ENCODE peak calls at places on chromosome 16, in five cellular contexts. P is NCI-H1436, A is caudate nucleus, H is GM20000, C is germinal center. X is an unnamed sample.
A peak's percentile ranks its signal among the peaks of the same experiment; 100 is the strongest.

GRCh38 chr16:2009791-2010510 is at the start of gene ZNF598:
- DNase-seq in P (peak; percentile 85), A (peak; percentile 77), H (peak; percentile 99), C (peak; percentile 92), X (peak; percentile 88)

GRCh38 chr16:59878479-59878878 is 1144.4 kb upstream of the GOT2 start:
- DNase-seq in P (no peak), A (no peak), H (no peak), C (no peak), X (no peak)

GRCh38 chr16:57958544-57958943 is 12.4 kb downstream of the CNGB1 start:
- DNase-seq in P (no peak), A (no peak), H (no peak), C (no peak), X (no peak)

GRCh38 chr16:75614247-75614897 is 8.7 kb downstream of the ADAT1 start:
- DNase-seq in P (no peak), A (no peak), H (no peak), C (no peak), X (no peak)

GRCh38 chr16:84514295-84514873 is 9.9 kb upstream of the MEAK7 start:
- DNase-seq in P (no peak), A (no peak), H (no peak), C (no peak), X (no peak)

GRCh38 chr16:81719993-81720392 is 59.1 kb upstream of the PLCG2 start:
- DNase-seq in P (no peak), A (no peak), H (no peak), C (no peak), X (no peak)

GRCh38 chr16:85399583-85400284 is 213.4 kb upstream of the GSE1 start:
- DNase-seq in P (no peak), A (no peak), H (no peak), C (no peak), X (peak; percentile 27)

GRCh38 chr16:71626018-71626857 is at the start of gene MARVELD3:
- DNase-seq in P (peak; percentile 67), A (no peak), H (peak; percentile 65), C (peak; percentile 45), X (peak; percentile 88)

GRCh38 chr16:30760160-30760559 is 1.7 kb downstream of the CFAP119 start:
- DNase-seq in P (no peak), A (no peak), H (no peak), C (no peak), X (no peak)

GRCh38 chr16:58487566-58488351 is 12.2 kb upstream of the NDRG4 start:
- DNase-seq in P (peak; percentile 76), A (peak; percentile 57), H (peak; percentile 88), C (peak; percentile 86), X (peak; percentile 87)

GRCh38 chr16:82776466-82777146 is 149.8 kb downstream of the CDH13 start:
- DNase-seq in P (no peak), A (no peak), H (no peak), C (peak; percentile 4), X (no peak)

GRCh38 chr16:49513040-49513439 is 139.4 kb downstream of the C16orf78 start:
- DNase-seq in P (peak; percentile 34), A (no peak), H (no peak), C (peak; percentile 21), X (peak; percentile 38)

GRCh38 chr16:51994597-51994996 is 552.3 kb downstream of the TOX3 start:
- DNase-seq in P (peak; percentile 84), A (no peak), H (no peak), C (no peak), X (peak; percentile 75)

GRCh38 chr16:4538386-4539235 is at the start of gene CDIP1:
- DNase-seq in P (peak; percentile 85), A (peak; percentile 96), H (peak; percentile 97), C (peak; percentile 91), X (peak; percentile 98)

X was measured in lower lobe of right lung.